ENCODE peak calls at places on chromosomes 1 and 21, in six cellular contexts. N is right lobe of liver, J is psoas muscle, B is Right ventricle myocardium superior, K is heart right ventricle, M is WTC11. I is an unnamed sample.
A peak's percentile ranks its signal among the peaks of the same experiment; 100 is the strongest.

GRCh38 chr1:26188477-26188876 is 1.9 kb upstream of the CATSPER4 start:
- ATAC-seq in N (no peak), J (no peak), B (no peak), K (peak; percentile 21), M (no peak), I (no peak)

GRCh38 chr21:31248598-31248997 is 95.5 kb downstream of the TIAM1 start:
- ATAC-seq in N (no peak), J (no peak), B (no peak), K (no peak), M (no peak), I (no peak)

GRCh38 chr21:44444286-44444931 is 10.9 kb upstream of the LRRC3 start:
- ATAC-seq in N (peak; percentile 54), J (no peak), B (no peak), K (no peak), M (peak; percentile 97), I (no peak)

GRCh38 chr1:237804516-237804915 is 86.2 kb downstream of the ZP4 start:
- ATAC-seq in N (no peak), J (no peak), B (no peak), K (no peak), M (no peak), I (no peak)

GRCh38 chr1:223620297-223620900 is 45.1 kb downstream of the CAPN8 start:
- ATAC-seq in N (no peak), J (no peak), B (peak; percentile 52), K (peak; percentile 63), M (no peak), I (no peak)

GRCh38 chr1:209662879-209663327 is 10.7 kb upstream of the LAMB3 start:
- ATAC-seq in N (peak; percentile 90), J (no peak), B (no peak), K (no peak), M (no peak), I (no peak)

GRCh38 chr1:67536957-67537646 is 106.9 kb upstream of the SERBP1 start:
- ATAC-seq in N (peak; percentile 47), J (no peak), B (peak; percentile 66), K (peak; percentile 35), M (no peak), I (no peak)

GRCh38 chr1:121518726-121519041 is 333.9 kb downstream of the SRGAP2C start:
- ATAC-seq in N (no peak), J (no peak), B (no peak), K (no peak), M (no peak), I (no peak)

GRCh38 chr1:57279909-57280666 is 143.8 kb downstream of the DAB1 start:
- ATAC-seq in N (peak; percentile 81), J (no peak), B (no peak), K (no peak), M (no peak), I (no peak)

GRCh38 chr1:109295712-109296415 is 10.9 kb downstream of the MYBPHL start:
- ATAC-seq in N (no peak), J (no peak), B (no peak), K (no peak), M (peak; percentile 63), I (no peak)

GRCh38 chr1:206469411-206469932 is 804 bp upstream of the IKBKE start:
- ATAC-seq in N (no peak), J (no peak), B (no peak), K (no peak), M (no peak), I (no peak)

GRCh38 chr1:19435181-19435580 is 50.2 kb downstream of the CAPZB start:
- ATAC-seq in N (no peak), J (no peak), B (peak; percentile 47), K (peak; percentile 51), M (no peak), I (peak; percentile 69)

I was measured in gastroesophageal sphincter.